ENCODE peak calls at places on chromosome 1, in seven cellular contexts. One of them, this sample, is unnamed.

GRCh38 chr1:10271869-10272268 is 61.5 kb downstream of the KIF1B start:
- DNase-seq in mammary epithelial cell: no peak
- DNase-seq in type B pancreatic cell: no peak
- DNase-seq in astrocyte: no peak
- DNase-seq in heart right ventricle: no peak
- DNase-seq in psoas muscle: no peak
- DNase-seq in mesothelial cell of epicardium: no peak
- DNase-seq in this sample: no peak

GRCh38 chr1:156860113-156860638 is 489 bp upstream of the NTRK1 start:
- DNase-seq in mammary epithelial cell: peak
- DNase-seq in type B pancreatic cell: no peak
- DNase-seq in astrocyte: peak
- DNase-seq in heart right ventricle: no peak
- DNase-seq in psoas muscle: peak
- DNase-seq in mesothelial cell of epicardium: no peak
- DNase-seq in this sample: no peak

GRCh38 chr1:53180951-53181350 is 15.7 kb upstream of the CPT2 start:
- DNase-seq in mammary epithelial cell: no peak
- DNase-seq in type B pancreatic cell: no peak
- DNase-seq in astrocyte: no peak
- DNase-seq in heart right ventricle: no peak
- DNase-seq in psoas muscle: no peak
- DNase-seq in mesothelial cell of epicardium: no peak
- DNase-seq in this sample: no peak

GRCh38 chr1:13759072-13759471 is 59.1 kb downstream of the PRDM2 start:
- DNase-seq in mammary epithelial cell: peak
- DNase-seq in type B pancreatic cell: no peak
- DNase-seq in astrocyte: no peak
- DNase-seq in heart right ventricle: no peak
- DNase-seq in psoas muscle: no peak
- DNase-seq in mesothelial cell of epicardium: no peak
- DNase-seq in this sample: no peak

GRCh38 chr1:63709267-63709828 is 64.5 kb upstream of the ROR1 start:
- DNase-seq in mammary epithelial cell: no peak
- DNase-seq in type B pancreatic cell: no peak
- DNase-seq in astrocyte: no peak
- DNase-seq in heart right ventricle: no peak
- DNase-seq in psoas muscle: no peak
- DNase-seq in mesothelial cell of epicardium: no peak
- DNase-seq in this sample: no peak

GRCh38 chr1:206103979-206104378 is 13.2 kb downstream of the AVPR1B start:
- DNase-seq in mammary epithelial cell: no peak
- DNase-seq in type B pancreatic cell: no peak
- DNase-seq in astrocyte: no peak
- DNase-seq in heart right ventricle: no peak
- DNase-seq in psoas muscle: no peak
- DNase-seq in mesothelial cell of epicardium: no peak
- DNase-seq in this sample: no peak

GRCh38 chr1:15741183-15741850 is 982 bp upstream of the TMEM82 start:
- DNase-seq in mammary epithelial cell: peak
- DNase-seq in type B pancreatic cell: peak
- DNase-seq in astrocyte: peak
- DNase-seq in heart right ventricle: peak
- DNase-seq in psoas muscle: peak
- DNase-seq in mesothelial cell of epicardium: peak
- DNase-seq in this sample: no peak

GRCh38 chr1:108009603-108010195 is 44.7 kb upstream of the VAV3 start:
- DNase-seq in mammary epithelial cell: peak
- DNase-seq in type B pancreatic cell: no peak
- DNase-seq in astrocyte: peak
- DNase-seq in heart right ventricle: no peak
- DNase-seq in psoas muscle: no peak
- DNase-seq in mesothelial cell of epicardium: no peak
- DNase-seq in this sample: no peak

GRCh38 chr1:44246806-44247205 is 33.5 kb downstream of the DMAP1 start:
- DNase-seq in mammary epithelial cell: no peak
- DNase-seq in type B pancreatic cell: no peak
- DNase-seq in astrocyte: no peak
- DNase-seq in heart right ventricle: no peak
- DNase-seq in psoas muscle: no peak
- DNase-seq in mesothelial cell of epicardium: no peak
- DNase-seq in this sample: no peak

GRCh38 chr1:156809281-156809680 is 7.4 kb downstream of the SH2D2A start:
- DNase-seq in mammary epithelial cell: no peak
- DNase-seq in type B pancreatic cell: no peak
- DNase-seq in astrocyte: no peak
- DNase-seq in heart right ventricle: no peak
- DNase-seq in psoas muscle: no peak
- DNase-seq in mesothelial cell of epicardium: no peak
- DNase-seq in this sample: no peak

GRCh38 chr1:169060010-169060722 is 46.3 kb upstream of the ATP1B1 start:
- DNase-seq in mammary epithelial cell: no peak
- DNase-seq in type B pancreatic cell: no peak
- DNase-seq in astrocyte: no peak
- DNase-seq in heart right ventricle: no peak
- DNase-seq in psoas muscle: peak
- DNase-seq in mesothelial cell of epicardium: no peak
- DNase-seq in this sample: no peak

GRCh38 chr1:19199393-19200280 is 10.4 kb downstream of the UBR4 start:
- DNase-seq in mammary epithelial cell: no peak
- DNase-seq in type B pancreatic cell: no peak
- DNase-seq in astrocyte: no peak
- DNase-seq in heart right ventricle: no peak
- DNase-seq in psoas muscle: no peak
- DNase-seq in mesothelial cell of epicardium: no peak
- DNase-seq in this sample: no peak

GRCh38 chr1:55375617-55376258 is 160.6 kb upstream of the USP24 start:
- DNase-seq in mammary epithelial cell: peak
- DNase-seq in type B pancreatic cell: no peak
- DNase-seq in astrocyte: peak
- DNase-seq in heart right ventricle: peak
- DNase-seq in psoas muscle: no peak
- DNase-seq in mesothelial cell of epicardium: no peak
- DNase-seq in this sample: no peak

GRCh38 chr1:153928776-153929432 is 6.1 kb upstream of the GATAD2B start:
- DNase-seq in mammary epithelial cell: no peak
- DNase-seq in type B pancreatic cell: no peak
- DNase-seq in astrocyte: no peak
- DNase-seq in heart right ventricle: no peak
- DNase-seq in psoas muscle: no peak
- DNase-seq in mesothelial cell of epicardium: no peak
- DNase-seq in this sample: no peak

GRCh38 chr1:110196917-110197782 is 13.0 kb upstream of the KCNC4 start:
- DNase-seq in mammary epithelial cell: peak
- DNase-seq in type B pancreatic cell: no peak
- DNase-seq in astrocyte: no peak
- DNase-seq in heart right ventricle: no peak
- DNase-seq in psoas muscle: no peak
- DNase-seq in mesothelial cell of epicardium: no peak
- DNase-seq in this sample: no peak

GRCh38 chr1:189149547-189150375 is 1327.9 kb downstream of the BRINP3 start:
- DNase-seq in mammary epithelial cell: no peak
- DNase-seq in type B pancreatic cell: no peak
- DNase-seq in astrocyte: no peak
- DNase-seq in heart right ventricle: no peak
- DNase-seq in psoas muscle: no peak
- DNase-seq in mesothelial cell of epicardium: no peak
- DNase-seq in this sample: no peak

GRCh38 chr1:47179023-47179987 is 10.5 kb downstream of the PDZK1IP1 start:
- DNase-seq in mammary epithelial cell: peak
- DNase-seq in type B pancreatic cell: peak
- DNase-seq in astrocyte: peak
- DNase-seq in heart right ventricle: peak
- DNase-seq in psoas muscle: peak
- DNase-seq in mesothelial cell of epicardium: peak
- DNase-seq in this sample: peak
- TF ChIP-seq CTCF in mammary epithelial cell: peak
- TF ChIP-seq CTCF in type B pancreatic cell: peak
- TF ChIP-seq CTCF in astrocyte: peak
- TF ChIP-seq CTCF in heart right ventricle: peak
- TF ChIP-seq CTCF in psoas muscle: peak
- TF ChIP-seq CTCF in mesothelial cell of epicardium: peak
- TF ChIP-seq CTCF in this sample: peak

GRCh38 chr1:45585496-45586075 is 1.7 kb downstream of the NASP start:
- DNase-seq in mammary epithelial cell: no peak
- DNase-seq in type B pancreatic cell: peak
- DNase-seq in astrocyte: no peak
- DNase-seq in heart right ventricle: no peak
- DNase-seq in psoas muscle: no peak
- DNase-seq in mesothelial cell of epicardium: no peak
- DNase-seq in this sample: peak

GRCh38 chr1:45585110-45585426 is 1.2 kb downstream of the NASP start:
- DNase-seq in mammary epithelial cell: no peak
- DNase-seq in type B pancreatic cell: no peak
- DNase-seq in astrocyte: no peak
- DNase-seq in heart right ventricle: no peak
- DNase-seq in psoas muscle: no peak
- DNase-seq in mesothelial cell of epicardium: no peak
- DNase-seq in this sample: no peak

GRCh38 chr1:45583666-45584350 is at the start of gene NASP:
- DNase-seq in mammary epithelial cell: peak
- DNase-seq in type B pancreatic cell: peak
- DNase-seq in astrocyte: peak
- DNase-seq in heart right ventricle: peak
- DNase-seq in psoas muscle: peak
- DNase-seq in mesothelial cell of epicardium: peak
- DNase-seq in this sample: peak

GRCh38 chr1:45583264-45583665 is 576 bp upstream of the NASP start:
- DNase-seq in mammary epithelial cell: peak
- DNase-seq in type B pancreatic cell: peak
- DNase-seq in astrocyte: peak
- DNase-seq in heart right ventricle: peak
- DNase-seq in psoas muscle: peak
- DNase-seq in mesothelial cell of epicardium: peak
- DNase-seq in this sample: peak

GRCh38 chr1:45584351-45585109 is 689 bp downstream of the NASP start:
- DNase-seq in mammary epithelial cell: peak
- DNase-seq in type B pancreatic cell: peak
- DNase-seq in astrocyte: peak
- DNase-seq in heart right ventricle: peak
- DNase-seq in psoas muscle: peak
- DNase-seq in mesothelial cell of epicardium: peak
- DNase-seq in this sample: peak
- TF ChIP-seq CTCF in mammary epithelial cell: no peak
- TF ChIP-seq CTCF in type B pancreatic cell: peak
- TF ChIP-seq CTCF in astrocyte: no peak
- TF ChIP-seq CTCF in heart right ventricle: no peak
- TF ChIP-seq CTCF in psoas muscle: no peak
- TF ChIP-seq CTCF in mesothelial cell of epicardium: no peak
- TF ChIP-seq CTCF in this sample: peak

GRCh38 chr1:93629101-93630059 is 52.3 kb downstream of the BCAR3 start:
- DNase-seq in mammary epithelial cell: peak
- DNase-seq in type B pancreatic cell: no peak
- DNase-seq in astrocyte: peak
- DNase-seq in heart right ventricle: peak
- DNase-seq in psoas muscle: no peak
- DNase-seq in mesothelial cell of epicardium: no peak
- DNase-seq in this sample: peak

GRCh38 chr1:93628682-93629081 is 53.0 kb downstream of the BCAR3 start:
- DNase-seq in mammary epithelial cell: no peak
- DNase-seq in type B pancreatic cell: no peak
- DNase-seq in astrocyte: peak
- DNase-seq in heart right ventricle: no peak
- DNase-seq in psoas muscle: no peak
- DNase-seq in mesothelial cell of epicardium: no peak
- DNase-seq in this sample: no peak

GRCh38 chr1:93633313-93633712 is 48.3 kb downstream of the BCAR3 start:
- DNase-seq in mammary epithelial cell: no peak
- DNase-seq in type B pancreatic cell: no peak
- DNase-seq in astrocyte: no peak
- DNase-seq in heart right ventricle: no peak
- DNase-seq in psoas muscle: no peak
- DNase-seq in mesothelial cell of epicardium: no peak
- DNase-seq in this sample: no peak

GRCh38 chr1:93630168-93630567 is 51.5 kb downstream of the BCAR3 start:
- DNase-seq in mammary epithelial cell: no peak
- DNase-seq in type B pancreatic cell: no peak
- DNase-seq in astrocyte: no peak
- DNase-seq in heart right ventricle: no peak
- DNase-seq in psoas muscle: no peak
- DNase-seq in mesothelial cell of epicardium: no peak
- DNase-seq in this sample: no peak

GRCh38 chr1:93631626-93632365 is 49.8 kb downstream of the BCAR3 start:
- DNase-seq in mammary epithelial cell: no peak
- DNase-seq in type B pancreatic cell: no peak
- DNase-seq in astrocyte: no peak
- DNase-seq in heart right ventricle: no peak
- DNase-seq in psoas muscle: no peak
- DNase-seq in mesothelial cell of epicardium: no peak
- DNase-seq in this sample: peak
- TF ChIP-seq CTCF in mammary epithelial cell: peak
- TF ChIP-seq CTCF in type B pancreatic cell: peak
- TF ChIP-seq CTCF in astrocyte: no peak
- TF ChIP-seq CTCF in heart right ventricle: peak
- TF ChIP-seq CTCF in psoas muscle: peak
- TF ChIP-seq CTCF in mesothelial cell of epicardium: no peak
- TF ChIP-seq CTCF in this sample: peak

DNA sequence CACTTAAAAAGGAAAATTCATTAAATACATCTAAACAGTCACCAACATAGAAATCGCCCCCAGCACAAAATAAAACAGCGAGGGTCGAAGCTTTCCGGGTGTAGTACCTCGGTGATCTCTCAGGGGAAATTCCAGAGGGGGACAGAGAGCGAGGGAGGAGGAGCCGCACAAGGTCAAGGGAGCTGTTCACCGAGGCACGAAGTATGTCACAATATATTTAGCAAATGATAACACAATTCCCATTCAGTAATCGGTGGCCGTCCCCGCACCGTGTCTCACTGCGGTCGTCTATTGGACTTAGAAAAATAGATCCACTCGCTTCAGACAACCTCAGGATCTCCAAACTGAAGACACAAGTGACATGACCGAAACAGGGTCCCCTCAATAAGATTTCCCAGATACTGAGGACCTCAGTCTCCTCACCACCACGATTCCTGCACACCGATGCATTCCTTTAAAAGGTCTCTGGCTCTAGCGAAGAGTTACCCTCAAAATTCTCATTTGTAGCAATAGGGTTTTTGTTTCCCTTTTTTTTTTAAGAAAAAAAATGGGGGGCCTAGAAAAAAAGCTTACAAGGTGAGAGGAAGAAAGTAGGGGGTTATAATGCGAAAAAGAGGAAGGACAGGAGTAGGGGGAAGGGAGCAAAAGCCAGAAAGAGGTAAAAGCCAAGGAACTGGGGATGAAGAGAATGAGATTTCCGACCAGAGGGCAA is 1.1 kb downstream of the LPGAT1 start:
- DNase-seq in mammary epithelial cell: peak
- DNase-seq in type B pancreatic cell: no peak
- DNase-seq in astrocyte: peak
- DNase-seq in heart right ventricle: peak
- DNase-seq in psoas muscle: peak
- DNase-seq in mesothelial cell of epicardium: no peak
- DNase-seq in this sample: no peak
- TF ChIP-seq CTCF in mammary epithelial cell: no peak
- TF ChIP-seq CTCF in type B pancreatic cell: peak
- TF ChIP-seq CTCF in astrocyte: peak
- TF ChIP-seq CTCF in heart right ventricle: no peak
- TF ChIP-seq CTCF in psoas muscle: no peak
- TF ChIP-seq CTCF in mesothelial cell of epicardium: no peak
- TF ChIP-seq CTCF in this sample: peak